ENCODE peak calls at places on chromosomes 3 and 15, in ten cellular contexts. L is naive thymus-derived CD4-positive, alpha-beta T cell; M is endodermal cell; P is cardiac muscle cell; B is left colon; K is T-cell; H is GOT3; O is T1000; Q is DND-41; R is iris pigment epithelial cell. V is an unnamed sample.

GRCh38 chr3:124780767-124781485 is 50.7 kb downstream of the UMPS start:
- DNase-seq in M (peak), P (peak), L (no peak), H (no peak), R (peak), K (no peak), Q (no peak), O (no peak), B (peak), V (peak)

GRCh38 chr3:47705391-47705790 is 76.3 kb downstream of the SMARCC1 start:
- DNase-seq in R (no peak), H (no peak), P (no peak), K (no peak), Q (no peak), M (no peak), O (no peak), B (no peak), L (no peak), V (no peak)

GRCh38 chr3:179865876-179866505 is 170.7 kb downstream of the PEX5L start:
- DNase-seq in L (no peak), B (no peak), O (no peak), M (no peak), Q (no peak), H (no peak), K (no peak), P (no peak), R (no peak), V (no peak)

GRCh38 chr3:172869356-172869755 is 118.8 kb downstream of the ECT2 start:
- DNase-seq in Q (no peak), M (no peak), L (no peak), H (no peak), B (peak), P (peak), R (peak), K (no peak), O (no peak), V (peak)

GRCh38 chr15:45023659-45024320 is 795 bp downstream of the SORD start:
- DNase-seq in H (no peak), L (peak), Q (peak), K (no peak), O (no peak), M (peak), R (peak), B (no peak), P (peak), V (no peak)

GRCh38 chr15:88401972-88402656 is 65.1 kb downstream of the MRPL46 start:
- DNase-seq in L (peak), P (no peak), O (no peak), Q (peak), B (peak), M (peak), R (no peak), K (peak), H (no peak), V (no peak)

GRCh38 chr3:40317061-40317676 is 7.7 kb downstream of the EIF1B start:
- DNase-seq in Q (peak), P (peak), L (peak), H (no peak), B (peak), R (peak), O (peak), M (peak), K (peak), V (peak)

GRCh38 chr15:101358895-101359294 is 63.8 kb upstream of the SNRPA1 start:
- DNase-seq in R (no peak), B (no peak), K (no peak), L (no peak), O (no peak), P (no peak), Q (peak), M (peak), H (no peak), V (no peak)